ENCODE peak calls at places on chromosomes 3 and 15, in eight cellular contexts. K is cardiac fibroblast; Y is GM12865; B is CD4-positive, alpha-beta T cell; H is MCF 10A; X is H9; F is pancreas; A is K562. G is an unnamed sample.

GRCh38 chr3:114597012-114597411 is 303.2 kb downstream of the TIGIT start:
- DNase-seq in H (peak), Y (no peak), B (no peak), F (no peak), A (no peak), X (no peak), K (peak), G (no peak)

GRCh38 chr3:138043266-138044029 is 33.5 kb downstream of the CLDN18 start:
- DNase-seq in K (peak), A (no peak), H (peak), B (no peak), F (no peak), Y (no peak), X (no peak), G (peak)

GRCh38 chr3:74751775-74752174 is 137.3 kb upstream of the CNTN3 start:
- DNase-seq in X (no peak), B (no peak), A (no peak), F (no peak), Y (no peak), H (no peak), K (no peak), G (no peak)

GRCh38 chr15:85423256-85423655 is 42.9 kb downstream of the AKAP13 start:
- DNase-seq in B (no peak), K (no peak), F (no peak), A (no peak), X (no peak), Y (no peak), H (no peak), G (no peak)

GRCh38 chr15:83312046-83312445 is 27.6 kb upstream of the BNC1 start:
- DNase-seq in B (no peak), H (peak), X (no peak), K (no peak), A (no peak), Y (no peak), F (no peak), G (no peak)

GRCh38 chr3:109943181-109943580 is 605.8 kb upstream of the DPPA4 start:
- DNase-seq in H (no peak), A (no peak), B (no peak), K (no peak), F (no peak), Y (no peak), X (no peak), G (peak)

GRCh38 chr15:67091073-67091965 is 25.9 kb downstream of the SMAD3 start:
- DNase-seq in F (peak), A (peak), B (peak), X (no peak), K (peak), Y (peak), H (peak), G (no peak)

GRCh38 chr3:88542916-88543315 is 393.2 kb downstream of the C3orf38 start:
- DNase-seq in H (no peak), F (no peak), Y (no peak), X (no peak), K (no peak), A (no peak), B (no peak), G (no peak)

GRCh38 chr15:38129531-38130199 is 123.0 kb upstream of the SPRED1 start:
- DNase-seq in K (peak), F (no peak), Y (peak), H (peak), A (peak), X (no peak), B (no peak), G (peak)

GRCh38 chr3:195715583-195716266 is 5.1 kb upstream of the MUC20 start:
- DNase-seq in A (no peak), F (no peak), K (no peak), Y (no peak), B (no peak), H (peak), X (no peak), G (no peak)

GRCh38 chr3:32460031-32460749 is 42.5 kb downstream of the CMTM6 start:
- DNase-seq in A (peak), X (peak), K (peak), H (no peak), F (no peak), B (peak), Y (peak), G (no peak)

GRCh38 chr15:25170113-25170731 is 215.4 kb downstream of the SNRPN start:
- DNase-seq in K (no peak), X (peak), A (no peak), B (no peak), H (no peak), Y (no peak), F (no peak), G (no peak)

GRCh38 chr15:89845305-89845893 is 30.7 kb upstream of the ANPEP start:
- DNase-seq in K (peak), Y (no peak), B (no peak), X (no peak), A (no peak), H (peak), F (no peak), G (peak)

GRCh38 chr3:147411777-147412176 is 2.6 kb downstream of the ZIC1 start:
- DNase-seq in H (no peak), Y (no peak), A (no peak), F (no peak), B (no peak), K (no peak), X (no peak), G (no peak)

GRCh38 chr3:197367081-197367780 is 68.8 kb upstream of the DLG1 start:
- DNase-seq in X (no peak), B (no peak), K (peak), F (no peak), A (no peak), H (peak), Y (no peak), G (no peak)

GRCh38 chr3:123330441-123330991 is 118.4 kb downstream of the ADCY5 start:
- DNase-seq in K (peak), A (no peak), B (no peak), Y (no peak), X (no peak), H (no peak), F (no peak), G (no peak)

GRCh38 chr15:59565299-59565698 is 46.3 kb upstream of the GCNT3 start:
- DNase-seq in F (no peak), X (no peak), A (no peak), K (no peak), H (no peak), B (no peak), Y (no peak), G (no peak)

GRCh38 chr15:59567369-59567768 is 44.2 kb upstream of the GCNT3 start:
- DNase-seq in Y (no peak), X (no peak), F (no peak), B (no peak), K (no peak), A (no peak), H (peak), G (no peak)

GRCh38 chr15:59561547-59561946 is 50.0 kb upstream of the GCNT3 start:
- DNase-seq in A (no peak), H (no peak), B (no peak), X (no peak), F (no peak), K (no peak), Y (no peak), G (no peak)

DNA sequence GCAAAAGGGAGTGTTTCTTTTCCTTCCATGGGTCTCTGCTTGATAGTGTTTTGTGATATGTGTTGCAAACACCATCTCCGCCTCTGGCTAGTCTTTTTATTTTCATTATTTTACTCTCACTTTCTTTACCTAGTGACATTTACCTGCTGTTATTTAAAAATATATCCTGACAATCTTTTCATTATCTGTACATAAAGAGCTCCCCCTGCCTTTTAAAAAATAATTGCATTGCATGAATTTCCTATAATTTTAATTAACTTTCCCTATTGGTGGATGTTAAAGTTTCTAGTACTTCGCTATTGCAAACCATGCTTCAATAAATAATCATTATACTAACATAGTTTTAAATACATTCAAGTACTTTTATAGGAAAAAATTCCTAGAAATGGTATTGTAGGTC is 48.8 kb upstream of the GCNT3 start:
- DNase-seq in B (no peak), H (no peak), Y (no peak), K (no peak), X (no peak), A (no peak), F (no peak), G (no peak)
- TF ChIP-seq CTCF in B (no peak), H (peak), Y (no peak), K (peak), X (no peak), A (no peak), F (no peak), G (no peak)

GRCh38 chr3:13143381-13144004 is 70.3 kb upstream of the IQSEC1 start:
- DNase-seq in A (peak), X (no peak), Y (no peak), F (no peak), B (no peak), H (no peak), K (no peak), G (no peak)

GRCh38 chr3:13144163-13145023 is 71.2 kb upstream of the IQSEC1 start:
- DNase-seq in F (no peak), H (no peak), X (no peak), B (no peak), A (no peak), K (no peak), Y (no peak), G (no peak)

GRCh38 chr3:13146643-13147143 is 73.5 kb upstream of the IQSEC1 start:
- DNase-seq in Y (no peak), F (no peak), H (no peak), A (no peak), X (no peak), B (no peak), K (no peak), G (no peak)

GRCh38 chr3:13145826-13146642 is 72.8 kb upstream of the IQSEC1 start:
- DNase-seq in X (no peak), B (no peak), H (no peak), A (no peak), Y (no peak), F (no peak), K (no peak), G (no peak)

GRCh38 chr3:13145131-13145825 is 72.0 kb upstream of the IQSEC1 start:
- DNase-seq in B (no peak), Y (no peak), K (no peak), X (no peak), F (no peak), A (peak), H (no peak), G (no peak)
- TF ChIP-seq CTCF in B (no peak), Y (no peak), K (no peak), X (peak), F (no peak), A (peak), H (no peak), G (no peak)

DNA sequence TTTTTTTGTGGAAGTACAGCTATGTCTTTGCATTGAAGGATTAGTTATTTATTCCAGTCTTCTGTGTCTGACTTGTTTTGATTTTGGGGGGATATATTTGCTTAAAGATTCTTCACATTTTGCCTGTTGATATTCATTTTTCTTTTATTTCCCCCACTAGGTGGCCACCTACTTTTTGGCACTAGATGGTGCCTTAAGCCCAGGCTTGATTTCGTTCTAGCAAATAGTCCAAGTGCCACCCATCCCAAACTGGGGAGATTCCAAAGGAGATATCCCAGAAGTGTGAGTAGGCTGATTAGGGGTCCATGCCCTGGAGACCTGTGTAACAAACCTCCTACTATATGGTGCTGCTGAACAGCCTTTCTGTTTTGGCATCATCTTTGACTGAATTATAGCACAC is 80.0 kb upstream of the SPATA16 start:
- DNase-seq in Y (no peak), A (no peak), B (no peak), K (peak), H (peak), F (no peak), X (no peak), G (no peak)
- TF ChIP-seq CTCF in Y (no peak), A (peak), B (no peak), K (peak), H (peak), F (no peak), X (peak), G (no peak)

DNA sequence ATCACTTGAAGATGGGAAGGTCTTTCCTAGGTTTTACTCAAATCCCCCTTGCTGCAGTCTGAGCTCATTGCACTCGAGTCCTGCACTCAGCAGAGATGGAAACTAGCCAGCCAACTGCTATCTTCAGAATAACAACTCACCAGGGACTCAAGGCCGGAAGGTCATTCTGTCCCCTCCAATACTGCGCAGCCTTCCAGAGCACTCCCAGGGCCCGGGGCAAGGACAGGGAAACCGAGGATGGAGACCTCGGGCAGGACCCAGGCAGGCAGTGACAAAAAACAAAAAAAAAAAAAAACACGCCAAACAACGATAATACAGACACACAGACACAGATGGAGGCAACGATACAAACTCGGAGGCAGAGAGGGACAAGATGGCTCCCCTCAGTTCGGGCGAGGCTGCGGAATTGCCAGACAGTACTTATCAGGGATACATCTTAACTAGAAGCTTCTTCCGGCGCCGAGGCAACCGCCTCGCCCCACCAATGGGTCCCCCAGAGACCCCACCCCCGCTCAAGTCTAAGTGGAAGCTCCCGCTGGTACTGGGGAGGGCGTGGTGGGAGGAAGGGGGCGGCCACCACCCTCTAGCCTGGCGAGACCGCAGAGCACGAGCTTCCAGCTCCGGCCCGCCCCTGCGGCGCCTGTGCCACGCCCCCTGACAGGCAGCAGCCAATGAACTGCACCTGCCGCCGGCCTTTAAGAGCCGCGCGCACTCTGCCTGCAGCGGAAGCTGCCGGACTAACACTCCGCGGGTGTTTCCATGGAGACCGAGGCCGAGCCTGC is 7.0 kb upstream of the MAP1A start:
- DNase-seq in H (peak), B (peak), Y (peak), K (peak), A (peak), X (peak), F (peak), G (peak)
- TF ChIP-seq CTCF in H (no peak), B (no peak), Y (peak), K (peak), A (peak), X (peak), F (no peak), G (peak)

DNA sequence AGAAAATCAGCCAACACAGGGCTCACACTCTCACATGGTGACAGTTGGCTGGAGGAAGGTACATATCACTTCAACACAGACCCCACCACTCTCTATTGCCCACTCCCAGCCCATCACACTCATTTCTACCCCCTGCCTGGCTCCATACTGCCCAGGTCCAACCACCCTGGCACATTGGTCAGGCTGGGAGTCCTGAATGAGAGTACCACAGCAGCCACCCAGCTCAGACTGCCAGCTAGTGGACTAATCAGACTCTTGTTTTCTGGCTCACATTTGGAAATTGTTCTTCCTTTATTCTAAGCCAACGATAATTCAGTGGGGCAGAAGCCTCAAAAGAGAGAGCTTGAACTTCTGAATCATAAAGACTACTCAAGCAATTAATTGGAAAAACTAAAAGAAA is 20.0 kb downstream of the MRPL46 start:
- DNase-seq in Y (no peak), A (no peak), H (no peak), K (no peak), F (no peak), X (no peak), B (no peak), G (no peak)
- TF ChIP-seq CTCF in Y (no peak), A (no peak), H (no peak), K (no peak), F (no peak), X (no peak), B (no peak), G (no peak)

GRCh38 chr3:8500208-8500961 is 1.2 kb upstream of the LMCD1 start:
- DNase-seq in B (no peak), X (peak), K (peak), H (no peak), Y (no peak), A (no peak), F (no peak), G (no peak)

GRCh38 chr3:8503461-8503860 is 1.8 kb downstream of the LMCD1 start:
- DNase-seq in F (no peak), H (no peak), K (no peak), A (no peak), B (no peak), X (no peak), Y (no peak), G (no peak)

GRCh38 chr3:8499181-8499611 is 2.4 kb upstream of the LMCD1 start:
- DNase-seq in K (peak), X (peak), Y (no peak), B (no peak), H (no peak), F (no peak), A (no peak), G (no peak)

GRCh38 chr3:8500966-8501365 is 657 bp upstream of the LMCD1 start:
- DNase-seq in X (no peak), B (no peak), A (no peak), F (no peak), H (no peak), K (no peak), Y (no peak), G (no peak)

DNA sequence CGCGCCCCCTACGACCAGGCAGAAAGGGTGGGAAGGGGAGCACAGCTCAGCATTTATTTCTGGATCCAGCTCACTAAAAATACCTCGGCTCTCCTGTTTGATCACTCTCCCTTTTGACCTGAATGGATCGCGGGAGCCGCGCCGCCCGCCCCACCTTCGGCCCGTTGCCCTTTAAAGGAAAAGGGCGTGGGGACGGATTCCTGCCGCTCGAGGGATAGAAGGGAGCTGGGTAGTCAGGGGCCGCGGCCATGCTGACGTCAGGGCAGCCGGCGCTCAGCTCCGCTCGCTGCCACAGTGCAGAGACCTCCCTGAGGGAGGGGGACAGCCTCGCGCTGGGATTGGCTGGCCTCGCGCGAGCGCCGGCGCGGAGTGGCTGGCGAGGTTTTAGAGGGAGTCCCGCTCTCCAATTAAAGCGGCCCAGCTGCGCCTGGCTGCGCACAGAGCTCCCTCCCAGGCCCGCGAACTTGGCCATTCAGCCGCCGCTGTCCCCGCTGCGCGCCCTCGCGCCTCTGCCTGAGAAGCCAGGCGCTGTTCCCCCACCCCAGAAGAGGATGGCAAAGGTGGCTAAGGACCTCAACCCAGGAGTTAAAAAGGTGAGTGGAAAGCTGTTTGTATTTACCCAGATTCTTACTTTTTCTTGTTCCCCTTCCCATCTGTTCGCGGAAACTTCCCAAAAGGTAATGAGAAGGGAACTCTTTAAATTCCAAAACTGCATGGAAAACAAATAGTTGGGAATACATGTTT is at the start of gene LMCD1:
- DNase-seq in B (peak), F (peak), X (peak), K (peak), A (peak), Y (peak), H (peak), G (peak)
- TF ChIP-seq CTCF in B (no peak), F (no peak), X (no peak), K (no peak), A (no peak), Y (no peak), H (no peak), G (peak)